ENCODE peak calls at places on chromosomes 5 and 9, in eight cellular contexts. One of them, this sample, is unnamed. For H3K4me1, the result is how much of the 10 kb centered on the place peaks cover.

GRCh38 chr5:66814146-66814991 is 218.2 kb downstream of the MAST4 start:
- DNase-seq in body of pancreas: peak
- DNase-seq in adipocyte: peak
- DNase-seq in PC-3: peak
- DNase-seq in suprapubic skin: no peak
- DNase-seq in psoas muscle: no peak
- DNase-seq in OCI-LY7: peak
- DNase-seq in tibial nerve: peak
- DNase-seq in this sample: no peak

GRCh38 chr9:27365977-27366376 is 69.0 kb upstream of the EQTN start:
- DNase-seq in body of pancreas: no peak
- DNase-seq in suprapubic skin: no peak
- DNase-seq in OCI-LY7: no peak
- DNase-seq in adipocyte: no peak
- DNase-seq in PC-3: no peak
- DNase-seq in tibial nerve: no peak
- DNase-seq in psoas muscle: no peak
- DNase-seq in this sample: no peak

GRCh38 chr5:104594850-104595249 is 1032.3 kb upstream of the NUDT12 start:
- DNase-seq in adipocyte: no peak
- DNase-seq in body of pancreas: no peak
- DNase-seq in PC-3: no peak
- DNase-seq in tibial nerve: no peak
- DNase-seq in psoas muscle: no peak
- DNase-seq in OCI-LY7: no peak
- DNase-seq in suprapubic skin: no peak
- DNase-seq in this sample: no peak

GRCh38 chr5:97591781-97592180 is 408.7 kb upstream of the RIOK2 start:
- DNase-seq in OCI-LY7: no peak
- DNase-seq in PC-3: no peak
- DNase-seq in tibial nerve: no peak
- DNase-seq in psoas muscle: no peak
- DNase-seq in body of pancreas: no peak
- DNase-seq in adipocyte: no peak
- DNase-seq in suprapubic skin: no peak
- DNase-seq in this sample: no peak

GRCh38 chr5:1974081-1974480 is 91.4 kb upstream of the IRX4 start:
- DNase-seq in body of pancreas: no peak
- DNase-seq in psoas muscle: no peak
- DNase-seq in OCI-LY7: no peak
- DNase-seq in PC-3: no peak
- DNase-seq in adipocyte: no peak
- DNase-seq in tibial nerve: no peak
- DNase-seq in suprapubic skin: no peak
- DNase-seq in this sample: no peak

GRCh38 chr5:138105709-138106108 is 21.9 kb downstream of the WNT8A start:
- DNase-seq in body of pancreas: no peak
- DNase-seq in adipocyte: no peak
- DNase-seq in suprapubic skin: no peak
- DNase-seq in tibial nerve: no peak
- DNase-seq in PC-3: no peak
- DNase-seq in psoas muscle: no peak
- DNase-seq in OCI-LY7: no peak
- DNase-seq in this sample: no peak

GRCh38 chr5:176608937-176609723 is 826 bp downstream of the GPRIN1 start:
- DNase-seq in adipocyte: no peak
- DNase-seq in suprapubic skin: no peak
- DNase-seq in body of pancreas: no peak
- DNase-seq in tibial nerve: no peak
- DNase-seq in PC-3: no peak
- DNase-seq in OCI-LY7: peak
- DNase-seq in psoas muscle: no peak
- DNase-seq in this sample: no peak

GRCh38 chr5:10111575-10111974 is 138.1 kb downstream of the ATPSCKMT start:
- DNase-seq in suprapubic skin: no peak
- DNase-seq in tibial nerve: no peak
- DNase-seq in OCI-LY7: peak
- DNase-seq in PC-3: peak
- DNase-seq in adipocyte: peak
- DNase-seq in psoas muscle: no peak
- DNase-seq in body of pancreas: no peak
- DNase-seq in this sample: no peak

GRCh38 chr9:93674580-93675335 is 98.4 kb downstream of the PHF2 start:
- DNase-seq in adipocyte: no peak
- DNase-seq in tibial nerve: no peak
- DNase-seq in psoas muscle: no peak
- DNase-seq in OCI-LY7: no peak
- DNase-seq in body of pancreas: peak
- DNase-seq in suprapubic skin: peak
- DNase-seq in PC-3: no peak
- DNase-seq in this sample: no peak

GRCh38 chr5:116273458-116274242 is 188.8 kb downstream of the COMMD10 start:
- DNase-seq in tibial nerve: no peak
- DNase-seq in body of pancreas: no peak
- DNase-seq in OCI-LY7: no peak
- DNase-seq in suprapubic skin: no peak
- DNase-seq in adipocyte: no peak
- DNase-seq in psoas muscle: no peak
- DNase-seq in PC-3: peak
- DNase-seq in this sample: no peak

GRCh38 chr9:106798021-106798799 is 64.8 kb upstream of the ZNF462 start:
- DNase-seq in adipocyte: no peak
- DNase-seq in suprapubic skin: no peak
- DNase-seq in body of pancreas: no peak
- DNase-seq in psoas muscle: no peak
- DNase-seq in tibial nerve: no peak
- DNase-seq in OCI-LY7: no peak
- DNase-seq in PC-3: no peak
- DNase-seq in this sample: no peak

GRCh38 chr9:132008184-132008781 is 71.4 kb downstream of the MED27 start:
- DNase-seq in psoas muscle: no peak
- DNase-seq in PC-3: peak
- DNase-seq in tibial nerve: no peak
- DNase-seq in suprapubic skin: no peak
- DNase-seq in body of pancreas: no peak
- DNase-seq in adipocyte: peak
- DNase-seq in OCI-LY7: no peak
- DNase-seq in this sample: no peak

GRCh38 chr5:132389453-132390286 is 20.2 kb downstream of the SLC22A5 start:
- DNase-seq in adipocyte: peak
- DNase-seq in body of pancreas: no peak
- DNase-seq in PC-3: peak
- DNase-seq in psoas muscle: peak
- DNase-seq in tibial nerve: no peak
- DNase-seq in suprapubic skin: peak
- DNase-seq in OCI-LY7: no peak
- DNase-seq in this sample: peak

GRCh38 chr9:131045300-131046092 is 36.5 kb downstream of the LAMC3 start:
- DNase-seq in adipocyte: no peak
- DNase-seq in tibial nerve: no peak
- DNase-seq in PC-3: no peak
- DNase-seq in body of pancreas: no peak
- DNase-seq in suprapubic skin: no peak
- DNase-seq in OCI-LY7: peak
- DNase-seq in psoas muscle: no peak
- DNase-seq in this sample: no peak

GRCh38 chr9:135249191-135249590 is 161.7 kb downstream of the OLFM1 start:
- DNase-seq in psoas muscle: peak
- DNase-seq in tibial nerve: no peak
- DNase-seq in PC-3: no peak
- DNase-seq in body of pancreas: no peak
- DNase-seq in adipocyte: no peak
- DNase-seq in suprapubic skin: no peak
- DNase-seq in OCI-LY7: no peak
- DNase-seq in this sample: no peak

DNA sequence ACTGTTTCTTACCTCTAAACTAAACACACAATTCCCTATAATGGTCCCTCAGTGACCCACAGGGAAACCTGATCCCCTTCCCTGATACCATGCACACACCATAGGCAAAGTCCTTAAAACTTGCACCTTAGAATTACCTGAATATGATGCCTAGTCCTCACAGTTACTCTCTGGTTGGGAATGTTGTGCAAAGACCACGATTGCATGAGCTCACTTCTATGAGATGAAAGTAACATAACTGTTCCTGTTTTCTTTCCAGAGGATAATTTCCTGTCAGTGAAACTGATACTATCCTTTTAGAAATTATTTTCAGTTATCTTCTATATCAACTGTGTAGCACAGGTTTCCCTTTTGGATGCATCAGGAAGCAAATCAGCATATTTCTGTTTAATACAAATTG is 51.4 kb upstream of the TNFAIP8 start:
- DNase-seq in adipocyte: no peak
- DNase-seq in PC-3: no peak
- DNase-seq in body of pancreas: no peak
- DNase-seq in tibial nerve: no peak
- DNase-seq in OCI-LY7: no peak
- DNase-seq in suprapubic skin: no peak
- DNase-seq in psoas muscle: no peak
- DNase-seq in this sample: no peak
- H3K4me1 ChIP-seq in adipocyte: under half
- H3K4me1 ChIP-seq in PC-3: under half
- H3K4me1 ChIP-seq in body of pancreas: under half
- H3K4me1 ChIP-seq in tibial nerve: under half
- H3K4me1 ChIP-seq in OCI-LY7: half or more
- H3K4me1 ChIP-seq in suprapubic skin: under half
- H3K4me1 ChIP-seq in psoas muscle: under half
- H3K4me1 ChIP-seq in this sample: under half

DNA sequence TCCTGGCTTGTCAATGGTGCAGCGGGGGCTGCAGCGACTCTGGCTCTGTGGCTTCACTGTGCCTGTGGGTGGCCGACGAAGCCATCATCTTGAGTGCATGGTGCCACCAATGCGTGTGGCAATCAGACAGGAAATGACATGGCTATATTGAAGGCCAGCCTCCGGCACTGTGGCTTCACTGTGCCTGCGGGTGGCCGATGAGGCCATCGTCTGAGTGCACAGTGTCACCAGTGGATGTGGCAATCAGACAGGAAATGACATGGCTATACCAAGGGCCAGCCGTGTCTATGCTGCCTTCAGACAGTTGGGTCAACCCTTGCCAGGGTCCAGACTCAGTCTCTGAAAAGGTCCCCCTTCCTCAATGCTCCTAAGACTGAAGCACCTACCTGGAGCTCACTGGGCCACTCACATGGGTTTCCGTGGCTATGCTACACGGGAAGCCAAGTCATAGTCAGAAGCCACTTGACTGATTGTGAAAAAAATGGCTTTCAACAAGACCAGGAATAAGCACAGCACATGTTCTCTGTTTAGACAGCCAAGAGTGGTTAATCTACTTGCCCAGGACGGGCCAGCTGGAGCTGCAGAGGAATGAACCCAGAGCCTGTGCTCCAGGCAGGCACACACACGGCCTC is 67.5 kb upstream of the S1PR3 start:
- DNase-seq in PC-3: no peak
- DNase-seq in psoas muscle: peak
- DNase-seq in adipocyte: no peak
- DNase-seq in suprapubic skin: no peak
- DNase-seq in tibial nerve: no peak
- DNase-seq in body of pancreas: no peak
- DNase-seq in OCI-LY7: no peak
- DNase-seq in this sample: no peak
- H3K4me1 ChIP-seq in PC-3: under half
- H3K4me1 ChIP-seq in psoas muscle: under half
- H3K4me1 ChIP-seq in adipocyte: under half
- H3K4me1 ChIP-seq in suprapubic skin: under half
- H3K4me1 ChIP-seq in tibial nerve: under half
- H3K4me1 ChIP-seq in body of pancreas: under half
- H3K4me1 ChIP-seq in OCI-LY7: half or more
- H3K4me1 ChIP-seq in this sample: under half

DNA sequence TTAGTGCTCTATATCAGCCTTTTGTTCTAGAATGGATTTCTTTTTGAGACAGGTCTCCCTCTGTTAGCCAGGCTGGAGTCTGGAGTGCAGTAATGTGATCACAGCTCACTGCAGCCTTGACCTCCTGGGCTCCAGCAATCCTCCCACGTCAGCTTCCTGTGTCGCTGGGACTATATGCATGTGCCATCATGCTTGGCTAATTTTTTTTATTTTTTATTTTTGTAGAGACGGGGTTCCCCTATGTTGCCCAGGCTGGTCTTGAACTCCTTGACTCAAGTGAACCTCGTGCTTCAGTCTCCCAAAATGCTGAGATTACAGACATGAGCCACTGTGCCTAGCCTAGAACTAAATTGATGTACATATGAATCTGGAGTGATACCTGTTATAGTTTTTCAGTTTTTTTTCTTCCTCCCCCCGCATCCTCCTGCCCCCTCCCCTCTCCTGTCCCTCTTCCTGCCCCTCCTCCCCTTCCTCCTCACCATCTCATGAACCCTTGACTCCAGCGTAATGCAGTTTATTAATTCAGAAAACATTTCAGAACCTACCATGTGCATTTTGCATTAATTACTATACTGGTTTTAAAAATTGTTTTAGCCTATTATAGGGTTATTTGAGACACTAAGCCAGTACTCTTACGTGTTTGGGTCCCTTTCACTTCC is 37.4 kb upstream of the TNFAIP8 start:
- DNase-seq in OCI-LY7: peak
- DNase-seq in body of pancreas: no peak
- DNase-seq in suprapubic skin: no peak
- DNase-seq in adipocyte: no peak
- DNase-seq in tibial nerve: no peak
- DNase-seq in psoas muscle: no peak
- DNase-seq in PC-3: no peak
- DNase-seq in this sample: no peak
- H3K4me1 ChIP-seq in OCI-LY7: half or more
- H3K4me1 ChIP-seq in body of pancreas: under half
- H3K4me1 ChIP-seq in suprapubic skin: under half
- H3K4me1 ChIP-seq in adipocyte: under half
- H3K4me1 ChIP-seq in tibial nerve: under half
- H3K4me1 ChIP-seq in psoas muscle: under half
- H3K4me1 ChIP-seq in PC-3: under half
- H3K4me1 ChIP-seq in this sample: under half

GRCh38 chr9:76107487-76107886 is 217.0 kb downstream of the PCSK5 start:
- DNase-seq in PC-3: no peak
- DNase-seq in adipocyte: peak
- DNase-seq in tibial nerve: peak
- DNase-seq in psoas muscle: no peak
- DNase-seq in body of pancreas: no peak
- DNase-seq in suprapubic skin: no peak
- DNase-seq in OCI-LY7: no peak
- DNase-seq in this sample: no peak
- H3K4me1 ChIP-seq in PC-3: under half
- H3K4me1 ChIP-seq in adipocyte: under half
- H3K4me1 ChIP-seq in tibial nerve: under half
- H3K4me1 ChIP-seq in psoas muscle: under half
- H3K4me1 ChIP-seq in body of pancreas: under half
- H3K4me1 ChIP-seq in suprapubic skin: under half
- H3K4me1 ChIP-seq in OCI-LY7: under half
- H3K4me1 ChIP-seq in this sample: under half

This sample was measured in Caco-2.